ENCODE peak calls at places on chromosome 4, in eight cellular contexts. One of them, this sample, is unnamed.
A peak's percentile ranks its signal among the peaks of the same experiment; 100 is the strongest.

GRCh38 chr4:172578712-172579111 is 589.9 kb upstream of the GALNT7 start:
- DNase-seq in cardiac fibroblast: peak; percentile 9
- DNase-seq in GM12878: no peak
- DNase-seq in GM13976: no peak
- DNase-seq in activated B cell treated with CpG ODN at 0.5 μM for 24 hours: no peak
- DNase-seq in tibial artery: no peak
- DNase-seq in lower leg skin: no peak
- DNase-seq in fibroblast of lung: no peak
- DNase-seq in this sample: no peak

GRCh38 chr4:84237008-84237407 is 262.1 kb downstream of the NKX6-1 start:
- DNase-seq in cardiac fibroblast: no peak
- DNase-seq in GM12878: no peak
- DNase-seq in GM13976: no peak
- DNase-seq in activated B cell treated with CpG ODN at 0.5 μM for 24 hours: no peak
- DNase-seq in tibial artery: no peak
- DNase-seq in lower leg skin: no peak
- DNase-seq in fibroblast of lung: peak; percentile 11
- DNase-seq in this sample: no peak

GRCh38 chr4:121306932-121307331 is 73.9 kb downstream of the QRFPR start:
- DNase-seq in cardiac fibroblast: no peak
- DNase-seq in GM12878: no peak
- DNase-seq in GM13976: no peak
- DNase-seq in activated B cell treated with CpG ODN at 0.5 μM for 24 hours: no peak
- DNase-seq in tibial artery: no peak
- DNase-seq in lower leg skin: no peak
- DNase-seq in fibroblast of lung: no peak
- DNase-seq in this sample: no peak

GRCh38 chr4:178395798-178396197 is 953.6 kb upstream of the AGA start:
- DNase-seq in cardiac fibroblast: no peak
- DNase-seq in GM12878: no peak
- DNase-seq in GM13976: no peak
- DNase-seq in activated B cell treated with CpG ODN at 0.5 μM for 24 hours: no peak
- DNase-seq in tibial artery: no peak
- DNase-seq in lower leg skin: no peak
- DNase-seq in fibroblast of lung: no peak
- DNase-seq in this sample: no peak

GRCh38 chr4:173647902-173648301 is 117.9 kb upstream of the HAND2 start:
- DNase-seq in cardiac fibroblast: no peak
- DNase-seq in GM12878: no peak
- DNase-seq in GM13976: no peak
- DNase-seq in activated B cell treated with CpG ODN at 0.5 μM for 24 hours: no peak
- DNase-seq in tibial artery: no peak
- DNase-seq in lower leg skin: no peak
- DNase-seq in fibroblast of lung: no peak
- DNase-seq in this sample: no peak

GRCh38 chr4:26194764-26195163 is 126.0 kb upstream of the RBPJ start:
- DNase-seq in cardiac fibroblast: no peak
- DNase-seq in GM12878: no peak
- DNase-seq in GM13976: no peak
- DNase-seq in activated B cell treated with CpG ODN at 0.5 μM for 24 hours: no peak
- DNase-seq in tibial artery: no peak
- DNase-seq in lower leg skin: no peak
- DNase-seq in fibroblast of lung: no peak
- DNase-seq in this sample: no peak

GRCh38 chr4:77862478-77863216 is at the start of gene MRPL1:
- DNase-seq in cardiac fibroblast: peak; percentile 98
- DNase-seq in GM12878: peak; percentile 89
- DNase-seq in GM13976: peak; percentile 74
- DNase-seq in activated B cell treated with CpG ODN at 0.5 μM for 24 hours: peak; percentile 72
- DNase-seq in tibial artery: peak; percentile 93
- DNase-seq in lower leg skin: peak; percentile 97
- DNase-seq in fibroblast of lung: peak; percentile 98
- DNase-seq in this sample: peak; percentile 94

GRCh38 chr4:6875431-6875831 is 34.2 kb upstream of the TBC1D14 start:
- DNase-seq in cardiac fibroblast: no peak
- DNase-seq in GM12878: no peak
- DNase-seq in GM13976: no peak
- DNase-seq in activated B cell treated with CpG ODN at 0.5 μM for 24 hours: no peak
- DNase-seq in tibial artery: no peak
- DNase-seq in lower leg skin: no peak
- DNase-seq in fibroblast of lung: no peak
- DNase-seq in this sample: no peak

GRCh38 chr4:109826719-109827118 is 1.1 kb upstream of the RRH start:
- DNase-seq in cardiac fibroblast: peak; percentile 46
- DNase-seq in GM12878: no peak
- DNase-seq in GM13976: no peak
- DNase-seq in activated B cell treated with CpG ODN at 0.5 μM for 24 hours: no peak
- DNase-seq in tibial artery: no peak
- DNase-seq in lower leg skin: no peak
- DNase-seq in fibroblast of lung: peak; percentile 48
- DNase-seq in this sample: no peak

GRCh38 chr4:70183168-70183939 is 12.2 kb upstream of the ODAM start:
- DNase-seq in cardiac fibroblast: peak; percentile 67
- DNase-seq in GM12878: no peak
- DNase-seq in GM13976: no peak
- DNase-seq in activated B cell treated with CpG ODN at 0.5 μM for 24 hours: no peak
- DNase-seq in tibial artery: no peak
- DNase-seq in lower leg skin: no peak
- DNase-seq in fibroblast of lung: peak; percentile 79
- DNase-seq in this sample: peak; percentile 67

GRCh38 chr4:4762909-4763814 is 96.3 kb upstream of the MSX1 start:
- DNase-seq in cardiac fibroblast: no peak
- DNase-seq in GM12878: peak; percentile 86
- DNase-seq in GM13976: peak; percentile 75
- DNase-seq in activated B cell treated with CpG ODN at 0.5 μM for 24 hours: peak; percentile 20
- DNase-seq in tibial artery: no peak
- DNase-seq in lower leg skin: peak; percentile 72
- DNase-seq in fibroblast of lung: peak; percentile 49
- DNase-seq in this sample: peak; percentile 52

GRCh38 chr4:134666640-134667039 is 465.1 kb upstream of the PABPC4L start:
- DNase-seq in cardiac fibroblast: no peak
- DNase-seq in GM12878: no peak
- DNase-seq in GM13976: no peak
- DNase-seq in activated B cell treated with CpG ODN at 0.5 μM for 24 hours: no peak
- DNase-seq in tibial artery: no peak
- DNase-seq in lower leg skin: no peak
- DNase-seq in fibroblast of lung: no peak
- DNase-seq in this sample: no peak

GRCh38 chr4:175951794-175952193 is 113.8 kb upstream of the WDR17 start:
- DNase-seq in cardiac fibroblast: peak; percentile 4
- DNase-seq in GM12878: no peak
- DNase-seq in GM13976: no peak
- DNase-seq in activated B cell treated with CpG ODN at 0.5 μM for 24 hours: no peak
- DNase-seq in tibial artery: no peak
- DNase-seq in lower leg skin: no peak
- DNase-seq in fibroblast of lung: no peak
- DNase-seq in this sample: no peak

GRCh38 chr4:175946472-175947116 is 119.0 kb upstream of the WDR17 start:
- DNase-seq in cardiac fibroblast: peak; percentile 22
- DNase-seq in GM12878: no peak
- DNase-seq in GM13976: no peak
- DNase-seq in activated B cell treated with CpG ODN at 0.5 μM for 24 hours: no peak
- DNase-seq in tibial artery: no peak
- DNase-seq in lower leg skin: no peak
- DNase-seq in fibroblast of lung: peak; percentile 12
- DNase-seq in this sample: no peak

DNA sequence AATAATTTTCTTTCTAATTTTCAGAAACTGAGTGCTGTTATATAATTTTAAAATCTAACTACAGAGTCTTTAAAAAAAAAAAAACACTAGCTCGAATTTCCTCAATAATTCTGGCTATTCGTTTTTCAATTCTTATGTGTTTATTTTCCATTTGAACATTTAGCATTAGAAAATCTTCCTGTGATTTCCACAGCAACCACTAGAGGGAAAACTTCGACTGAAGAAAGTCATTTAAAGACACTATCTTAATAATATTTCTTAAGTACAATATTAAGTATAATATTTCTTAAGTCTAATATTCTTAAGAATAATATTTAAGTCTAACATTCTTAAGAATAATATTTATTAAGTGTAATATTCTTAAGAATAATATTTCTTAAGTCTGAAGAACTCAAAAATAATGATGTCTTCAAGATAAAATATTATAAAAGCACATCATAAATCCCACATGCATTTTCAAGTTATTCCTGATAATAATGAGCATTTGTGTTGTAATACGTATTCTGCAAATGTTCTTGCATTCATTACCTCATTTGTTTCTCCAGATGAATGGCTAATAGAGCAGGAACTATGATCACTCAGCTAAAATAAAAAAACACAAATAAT is 118.4 kb upstream of the WDR17 start:
- DNase-seq in cardiac fibroblast: peak; percentile 62
- DNase-seq in GM12878: no peak
- DNase-seq in GM13976: peak; percentile 22
- DNase-seq in activated B cell treated with CpG ODN at 0.5 μM for 24 hours: no peak
- DNase-seq in tibial artery: no peak
- DNase-seq in lower leg skin: no peak
- DNase-seq in fibroblast of lung: peak; percentile 66
- DNase-seq in this sample: peak; percentile 16
- TF ChIP-seq CTCF in cardiac fibroblast: peak; percentile 54
- TF ChIP-seq CTCF in GM12878: no peak
- TF ChIP-seq CTCF in GM13976: peak; percentile 21
- TF ChIP-seq CTCF in activated B cell treated with CpG ODN at 0.5 μM for 24 hours: peak; percentile 18
- TF ChIP-seq CTCF in tibial artery: peak; percentile 28
- TF ChIP-seq CTCF in lower leg skin: no peak
- TF ChIP-seq CTCF in fibroblast of lung: peak; percentile 62
- TF ChIP-seq CTCF in this sample: peak; percentile 43

DNA sequence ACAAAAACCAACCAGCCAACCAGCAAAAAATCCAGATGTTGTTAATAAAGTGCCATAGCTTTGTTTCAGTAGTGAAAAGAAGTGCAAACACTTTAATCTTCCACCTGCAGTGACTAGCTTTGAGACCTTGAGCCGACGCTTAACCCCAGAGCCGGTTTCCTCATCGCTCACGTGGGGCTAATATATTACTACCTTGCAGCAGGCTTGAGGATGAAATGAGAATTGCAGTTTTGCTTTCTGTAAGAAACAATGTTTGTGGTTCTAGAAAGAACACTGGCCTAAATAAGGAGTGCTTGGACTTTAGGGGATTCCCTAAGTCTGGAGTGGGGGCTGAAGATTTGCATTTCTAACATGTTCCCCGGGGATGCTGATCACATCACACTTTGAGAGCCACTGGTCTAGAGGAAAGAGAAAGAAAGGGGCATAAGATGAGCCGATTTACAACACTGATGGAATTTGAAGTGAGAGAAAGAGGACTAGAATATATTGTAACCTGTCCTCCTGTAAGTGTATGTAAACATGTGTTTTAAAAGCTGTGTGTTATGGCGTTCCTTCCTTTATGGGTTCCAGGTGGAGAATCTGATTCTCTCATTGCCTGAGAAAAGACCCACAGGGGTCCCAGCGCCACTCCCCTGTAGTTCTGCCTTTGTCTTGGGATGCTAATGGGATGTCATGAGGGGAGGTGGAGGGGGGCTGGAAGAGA is 1.4 kb downstream of the FGF2 start:
- DNase-seq in cardiac fibroblast: peak; percentile 82
- DNase-seq in GM12878: peak; percentile 80
- DNase-seq in GM13976: peak; percentile 81
- DNase-seq in activated B cell treated with CpG ODN at 0.5 μM for 24 hours: no peak
- DNase-seq in tibial artery: peak; percentile 74
- DNase-seq in lower leg skin: no peak
- DNase-seq in fibroblast of lung: peak; percentile 74
- DNase-seq in this sample: peak; percentile 42
- TF ChIP-seq CTCF in cardiac fibroblast: peak; percentile 20
- TF ChIP-seq CTCF in GM12878: no peak
- TF ChIP-seq CTCF in GM13976: no peak
- TF ChIP-seq CTCF in activated B cell treated with CpG ODN at 0.5 μM for 24 hours: no peak
- TF ChIP-seq CTCF in tibial artery: peak; percentile 60
- TF ChIP-seq CTCF in lower leg skin: no peak
- TF ChIP-seq CTCF in fibroblast of lung: peak; percentile 40
- TF ChIP-seq CTCF in this sample: peak; percentile 31

GRCh38 chr4:162770761-162771490 is 395.8 kb downstream of the NAF1 start:
- DNase-seq in cardiac fibroblast: peak; percentile 33
- DNase-seq in GM12878: no peak
- DNase-seq in GM13976: no peak
- DNase-seq in activated B cell treated with CpG ODN at 0.5 μM for 24 hours: no peak
- DNase-seq in tibial artery: no peak
- DNase-seq in lower leg skin: no peak
- DNase-seq in fibroblast of lung: no peak
- DNase-seq in this sample: no peak
- TF ChIP-seq CTCF in cardiac fibroblast: no peak
- TF ChIP-seq CTCF in GM12878: peak; percentile 19
- TF ChIP-seq CTCF in GM13976: no peak
- TF ChIP-seq CTCF in activated B cell treated with CpG ODN at 0.5 μM for 24 hours: no peak
- TF ChIP-seq CTCF in tibial artery: no peak
- TF ChIP-seq CTCF in lower leg skin: no peak
- TF ChIP-seq CTCF in fibroblast of lung: no peak
- TF ChIP-seq CTCF in this sample: no peak

GRCh38 chr4:8477095-8477635 is 36.6 kb downstream of the TRMT44 start:
- DNase-seq in cardiac fibroblast: no peak
- DNase-seq in GM12878: no peak
- DNase-seq in GM13976: no peak
- DNase-seq in activated B cell treated with CpG ODN at 0.5 μM for 24 hours: no peak
- DNase-seq in tibial artery: no peak
- DNase-seq in lower leg skin: no peak
- DNase-seq in fibroblast of lung: no peak
- DNase-seq in this sample: no peak

GRCh38 chr4:8480221-8480620 is 39.6 kb downstream of the TRMT44 start:
- DNase-seq in cardiac fibroblast: no peak
- DNase-seq in GM12878: no peak
- DNase-seq in GM13976: no peak
- DNase-seq in activated B cell treated with CpG ODN at 0.5 μM for 24 hours: no peak
- DNase-seq in tibial artery: no peak
- DNase-seq in lower leg skin: no peak
- DNase-seq in fibroblast of lung: no peak
- DNase-seq in this sample: no peak

GRCh38 chr4:8477676-8478075 is 37.1 kb downstream of the TRMT44 start:
- DNase-seq in cardiac fibroblast: no peak
- DNase-seq in GM12878: no peak
- DNase-seq in GM13976: no peak
- DNase-seq in activated B cell treated with CpG ODN at 0.5 μM for 24 hours: no peak
- DNase-seq in tibial artery: no peak
- DNase-seq in lower leg skin: no peak
- DNase-seq in fibroblast of lung: no peak
- DNase-seq in this sample: no peak

GRCh38 chr4:8478801-8479744 is 38.5 kb downstream of the TRMT44 start:
- DNase-seq in cardiac fibroblast: peak; percentile 3
- DNase-seq in GM12878: no peak
- DNase-seq in GM13976: no peak
- DNase-seq in activated B cell treated with CpG ODN at 0.5 μM for 24 hours: no peak
- DNase-seq in tibial artery: no peak
- DNase-seq in lower leg skin: no peak
- DNase-seq in fibroblast of lung: peak; percentile 45
- DNase-seq in this sample: peak; percentile 11

DNA sequence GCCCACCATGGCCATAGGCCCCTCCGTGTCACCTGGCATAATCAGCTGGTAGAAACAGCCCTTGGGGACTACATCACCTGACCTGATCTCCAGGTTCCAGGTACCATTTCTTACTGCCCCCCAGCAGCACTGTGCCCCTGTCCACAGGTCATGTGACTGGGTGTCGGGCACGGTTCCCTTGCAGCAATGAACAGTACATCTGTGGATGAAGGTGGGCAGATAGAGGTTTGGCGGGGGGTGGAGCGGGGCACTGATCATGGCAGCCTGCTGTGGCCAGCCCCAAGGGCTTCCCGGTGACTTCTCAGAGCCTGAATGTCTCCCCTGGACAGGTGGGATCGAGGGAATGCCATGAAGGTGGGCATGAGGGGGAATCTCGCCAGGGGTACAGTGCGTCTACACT is 37.8 kb downstream of the TRMT44 start:
- DNase-seq in cardiac fibroblast: no peak
- DNase-seq in GM12878: no peak
- DNase-seq in GM13976: no peak
- DNase-seq in activated B cell treated with CpG ODN at 0.5 μM for 24 hours: no peak
- DNase-seq in tibial artery: no peak
- DNase-seq in lower leg skin: no peak
- DNase-seq in fibroblast of lung: no peak
- DNase-seq in this sample: no peak
- TF ChIP-seq CTCF in cardiac fibroblast: no peak
- TF ChIP-seq CTCF in GM12878: no peak
- TF ChIP-seq CTCF in GM13976: no peak
- TF ChIP-seq CTCF in activated B cell treated with CpG ODN at 0.5 μM for 24 hours: no peak
- TF ChIP-seq CTCF in tibial artery: no peak
- TF ChIP-seq CTCF in lower leg skin: no peak
- TF ChIP-seq CTCF in fibroblast of lung: no peak
- TF ChIP-seq CTCF in this sample: no peak